ENCODE peak calls at places on chromosomes 13 and 19, in four cellular contexts. G, F, T and V are unnamed samples.

GRCh38 chr19:39099341-39099740 is 15.2 kb downstream of the ACP7 start:
- DNase-seq in G (no peak), F (no peak), T (no peak), V (no peak)

GRCh38 chr13:37618554-37618953 is 20.0 kb upstream of the POSTN start:
- DNase-seq in G (no peak), F (peak; percentile 76), T (no peak), V (no peak)

GRCh38 chr13:21069561-21070004 is 8.2 kb upstream of the LATS2 start:
- DNase-seq in G (no peak), F (peak; percentile 99), T (no peak), V (no peak)

GRCh38 chr13:93169980-93170379 is 56.6 kb upstream of the GPC6 start:
- DNase-seq in G (no peak), T (no peak), F (peak; percentile 52), V (no peak)

GRCh38 chr13:35994131-35994966 is 136.8 kb downstream of the DCLK1 start:
- DNase-seq in T (no peak), F (peak; percentile 47), G (peak; percentile 34), V (no peak)

GRCh38 chr19:40585677-40586422 is 9.2 kb downstream of the SHKBP1 start:
- DNase-seq in G (no peak), F (peak; percentile 48), T (no peak), V (no peak)

GRCh38 chr13:75788494-75788991 is 152.4 kb downstream of the LMO7 start:
- DNase-seq in T (no peak), F (peak; percentile 98), G (no peak), V (no peak)

GRCh38 chr13:73399347-73400216 is 340.8 kb downstream of the KLF5 start:
- DNase-seq in G (no peak), T (no peak), F (no peak), V (no peak)

DNA sequence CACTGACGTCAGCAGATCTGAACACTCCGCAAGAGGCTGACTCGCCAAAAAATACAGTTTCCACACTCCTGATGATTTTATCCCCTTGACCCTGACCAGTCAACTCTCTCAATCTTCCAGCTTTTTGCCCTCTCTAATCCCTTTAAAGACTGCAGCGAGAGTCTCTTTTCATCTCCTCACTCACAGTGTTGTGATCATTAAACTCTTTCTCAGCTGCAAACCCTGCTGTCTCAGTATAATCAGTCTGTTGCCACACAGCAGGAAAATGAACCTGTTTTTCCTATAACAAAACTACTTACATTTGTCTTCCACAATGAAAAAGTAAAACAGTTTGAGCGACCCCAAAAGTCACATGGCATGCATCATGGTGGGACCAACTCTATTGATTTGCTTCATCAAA is 123.7 kb downstream of the SLITRK6 start:
- DNase-seq in T (no peak), F (no peak), G (no peak), V (no peak)
- TF ChIP-seq CTCF in T (no peak), F (no peak), G (no peak), V (no peak)

GRCh38 chr19:12333162-12334159 is at the start of gene ZNF563:
- DNase-seq in F (peak; percentile 80), T (peak; percentile 99), G (peak; percentile 96), V (peak; percentile 100)
- H3K4me3 ChIP-seq in F (peak within 1 kb of the TSS; percentile 66), T (peak within 1 kb of the TSS; percentile 87), G (peak within 1 kb of the TSS; percentile 82), V (peak within 1 kb of the TSS; percentile 64)

GRCh38 chr19:48169974-48170803 is at the start of the genes LIG1 and ZSWIM9:
- DNase-seq in F (peak; percentile 95), T (peak; percentile 97), G (peak; percentile 51), V (peak; percentile 86)
- TF ChIP-seq CTCF in F (peak; percentile 11), T (no peak), G (no peak), V (peak; percentile 23)

GRCh38 chr19:14367016-14367415 is 14.2 kb upstream of the ADGRE5 start:
- DNase-seq in G (no peak), T (no peak), F (no peak), V (no peak)

GRCh38 chr19:14370169-14370998 is 10.9 kb upstream of the ADGRE5 start:
- DNase-seq in T (no peak), F (no peak), G (no peak), V (no peak)

GRCh38 chr19:14366529-14366928 is 14.7 kb upstream of the ADGRE5 start:
- DNase-seq in T (peak; percentile 97), F (peak; percentile 76), G (peak; percentile 40), V (peak; percentile 63)

GRCh38 chr19:14369399-14370168 is 11.7 kb upstream of the ADGRE5 start:
- DNase-seq in T (no peak), G (no peak), F (peak; percentile 28), V (no peak)

DNA sequence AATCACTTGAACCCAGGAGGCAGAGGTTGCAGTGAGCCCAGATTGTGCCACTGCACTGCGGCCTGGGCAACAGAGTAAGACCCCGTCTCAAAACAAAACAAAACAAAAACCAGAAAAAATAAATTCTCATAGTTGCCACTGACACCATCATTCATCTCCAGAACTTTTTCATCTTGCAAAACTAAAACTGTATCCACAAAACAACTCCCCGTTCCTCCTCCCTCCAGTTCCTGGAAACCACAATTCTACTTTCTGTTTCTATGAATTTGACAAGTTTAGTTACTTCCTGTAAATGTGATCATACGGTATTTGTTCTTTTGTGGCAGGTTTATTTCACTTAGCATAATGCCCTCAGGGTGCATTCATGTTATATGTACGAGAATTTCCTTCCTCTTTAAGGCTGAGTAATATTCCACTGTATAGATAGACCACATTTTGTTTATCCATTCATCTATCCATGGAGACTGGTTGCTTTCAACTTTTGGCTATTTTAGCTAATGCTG is 13.2 kb upstream of the ADGRE5 start:
- DNase-seq in F (peak; percentile 17), T (no peak), G (no peak), V (no peak)
- H3K4me3 ChIP-seq in F (no peak overlapping the region), T (no peak overlapping the region), G (no peak overlapping the region), V (no peak overlapping the region)

GRCh38 chr13:42232671-42233070 is 39.3 kb upstream of the AKAP11 start:
- DNase-seq in F (no peak), T (no peak), G (no peak), V (no peak)

GRCh38 chr13:42229287-42229686 is 42.7 kb upstream of the AKAP11 start:
- DNase-seq in F (no peak), T (no peak), G (no peak), V (no peak)

GRCh38 chr13:42239644-42240043 is 32.3 kb upstream of the AKAP11 start:
- DNase-seq in G (no peak), F (no peak), T (no peak), V (no peak)

GRCh38 chr13:42228527-42228926 is 43.4 kb upstream of the AKAP11 start:
- DNase-seq in G (no peak), T (no peak), F (no peak), V (no peak)

DNA sequence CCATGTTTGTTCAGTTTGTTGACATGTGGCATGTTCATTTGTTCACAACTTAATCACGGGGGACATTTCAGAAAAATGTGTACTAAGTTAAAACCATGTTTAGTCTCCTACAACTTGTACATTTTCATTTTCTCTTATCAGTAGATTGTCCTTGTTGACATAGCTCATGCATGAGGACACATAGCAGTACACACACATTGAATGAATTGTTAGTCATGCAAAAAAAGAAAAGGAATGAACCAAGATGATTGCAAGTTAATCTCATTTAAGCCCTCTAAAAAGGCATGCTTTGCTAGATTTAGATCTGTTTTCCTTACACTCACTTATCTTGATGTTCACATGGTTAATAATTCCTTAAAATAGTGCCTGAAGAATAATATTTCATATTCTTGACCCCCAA is 38.2 kb upstream of the AKAP11 start:
- DNase-seq in F (no peak), G (no peak), T (no peak), V (no peak)
- TF ChIP-seq CTCF in F (no peak), G (no peak), T (no peak), V (no peak)

DNA sequence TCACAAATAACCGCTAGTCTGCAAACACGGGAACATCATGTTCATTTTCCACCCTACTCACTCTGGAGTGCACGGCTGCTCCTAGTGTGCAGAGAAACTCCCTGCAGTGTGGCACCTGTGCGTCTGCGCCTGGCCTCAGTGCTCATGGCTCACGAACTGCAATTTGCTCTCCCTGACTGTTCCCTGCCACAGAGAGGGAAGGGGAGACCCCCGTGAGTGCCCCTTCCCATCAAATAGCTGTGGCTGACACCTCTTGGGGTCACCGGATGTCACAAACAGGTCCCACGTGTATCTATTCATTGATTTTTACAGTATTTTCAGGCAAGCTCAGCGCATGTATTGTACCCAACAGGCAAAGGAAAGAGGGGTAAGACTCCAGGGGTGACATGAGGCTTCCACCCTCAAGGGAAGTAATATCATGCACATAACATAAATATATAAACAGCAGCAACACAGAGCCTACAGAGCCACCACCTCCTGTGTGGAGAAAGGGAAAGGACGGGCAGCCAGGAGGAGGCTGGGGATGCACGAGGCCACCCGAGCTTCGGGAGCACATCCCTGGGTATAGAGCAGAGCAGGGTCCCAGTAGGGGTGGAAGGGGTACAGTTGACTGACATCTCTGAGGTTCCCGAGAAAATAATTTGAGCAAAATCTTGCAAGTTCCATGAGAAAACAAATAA is 140.3 kb upstream of the SOX1 start:
- DNase-seq in T (peak; percentile 17), G (no peak), F (no peak), V (no peak)
- H3K4me3 ChIP-seq in T (no peak overlapping the region), G (no peak overlapping the region), F (no peak overlapping the region), V (no peak overlapping the region)

GRCh38 chr13:79456051-79456450 is 24.9 kb upstream of the NDFIP2 start:
- DNase-seq in T (no peak), F (peak; percentile 23), G (no peak), V (no peak)

GRCh38 chr13:79456656-79457365 is 24.1 kb upstream of the NDFIP2 start:
- DNase-seq in T (no peak), F (no peak), G (no peak), V (no peak)

GRCh38 chr13:79457390-79457789 is 23.6 kb upstream of the NDFIP2 start:
- DNase-seq in T (no peak), G (no peak), F (no peak), V (no peak)

GRCh38 chr13:79457948-79458347 is 23.0 kb upstream of the NDFIP2 start:
- DNase-seq in F (peak; percentile 77), G (no peak), T (no peak), V (no peak)

DNA sequence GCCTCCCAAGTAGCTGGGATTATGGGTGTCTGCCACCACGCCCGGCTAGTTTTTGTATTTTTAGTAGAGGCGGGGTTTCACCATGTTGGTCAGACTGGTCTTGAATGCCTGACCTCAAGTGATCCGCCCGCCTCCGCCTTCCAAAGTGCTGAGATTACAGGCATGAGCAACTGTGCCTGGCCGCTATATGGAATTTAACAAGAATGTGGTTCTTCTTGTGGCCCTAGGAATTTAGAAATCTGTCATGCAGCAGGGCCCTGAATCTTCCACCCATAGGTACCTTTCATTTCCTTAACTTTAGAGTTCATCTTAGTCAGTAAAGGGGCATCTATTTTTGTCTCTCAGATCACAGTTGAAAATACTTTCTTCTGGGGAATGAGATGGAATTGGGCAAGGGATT is 25.6 kb upstream of the NDFIP2 start:
- DNase-seq in F (peak; percentile 19), G (no peak), T (no peak), V (no peak)
- TF ChIP-seq CTCF in F (no peak), G (no peak), T (no peak), V (no peak)